ENCODE peak calls at places on chromosomes 16 and 17, in eight cellular contexts. D is RWPE1; V is prostate gland; Y is GM23248; L is dorsolateral prefrontal cortex; C is effector memory CD4-positive, alpha-beta T cell; S is heart left ventricle; U is brain microvascular endothelial cell. J is an unnamed sample.

GRCh38 chr17:72937687-72938086 is 154.8 kb downstream of the SLC39A11 start:
- DNase-seq in S (no peak), V (no peak), D (no peak), L (no peak), Y (no peak), U (no peak), C (no peak), J (no peak)

GRCh38 chr17:28227278-28228108 is 91.5 kb upstream of the TMEM97 start:
- DNase-seq in C (no peak), L (peak), V (peak), S (no peak), D (peak), U (peak), Y (peak), J (no peak)

GRCh38 chr17:72591500-72592241 is 470.9 kb downstream of the SOX9 start:
- DNase-seq in Y (peak), D (no peak), V (no peak), L (no peak), C (no peak), S (no peak), U (no peak), J (peak)

GRCh38 chr16:63326736-63327339 is 1290.6 kb upstream of the CDH8 start:
- DNase-seq in C (no peak), L (no peak), U (no peak), Y (no peak), V (no peak), S (no peak), D (no peak), J (no peak)

GRCh38 chr16:64711026-64711425 is 410.8 kb downstream of the CDH11 start:
- DNase-seq in L (no peak), C (no peak), Y (peak), S (no peak), D (no peak), V (no peak), U (peak), J (no peak)

GRCh38 chr17:13230350-13230900 is 212.6 kb upstream of the ELAC2 start:
- DNase-seq in V (no peak), Y (peak), U (no peak), S (no peak), C (no peak), L (no peak), D (no peak), J (no peak)

GRCh38 chr16:80564394-80564793 is 23.6 kb downstream of the DYNLRB2 start:
- DNase-seq in U (no peak), C (no peak), S (no peak), V (no peak), D (no peak), Y (no peak), L (no peak), J (no peak)

GRCh38 chr17:36493956-36494355 is 7.5 kb downstream of the ZNHIT3 start:
- DNase-seq in Y (peak), V (no peak), D (no peak), U (no peak), S (no peak), L (no peak), C (no peak), J (no peak)

GRCh38 chr16:31464348-31464769 is 5.1 kb downstream of the ARMC5 start:
- DNase-seq in S (no peak), D (no peak), V (no peak), U (no peak), L (no peak), Y (no peak), C (no peak), J (no peak)

GRCh38 chr17:181213-182163 is at the start of gene DOC2B:
- DNase-seq in L (no peak), V (peak), C (no peak), U (no peak), Y (peak), D (peak), S (peak), J (no peak)

GRCh38 chr17:75688209-75688771 is 21.2 kb downstream of the SAP30BP start:
- DNase-seq in C (no peak), D (no peak), L (no peak), U (no peak), Y (peak), V (no peak), S (no peak), J (no peak)

GRCh38 chr17:38898812-38899348 is 26.5 kb upstream of the LASP1NB start:
- DNase-seq in U (no peak), V (no peak), L (no peak), S (peak), Y (no peak), C (peak), D (no peak), J (peak)

DNA sequence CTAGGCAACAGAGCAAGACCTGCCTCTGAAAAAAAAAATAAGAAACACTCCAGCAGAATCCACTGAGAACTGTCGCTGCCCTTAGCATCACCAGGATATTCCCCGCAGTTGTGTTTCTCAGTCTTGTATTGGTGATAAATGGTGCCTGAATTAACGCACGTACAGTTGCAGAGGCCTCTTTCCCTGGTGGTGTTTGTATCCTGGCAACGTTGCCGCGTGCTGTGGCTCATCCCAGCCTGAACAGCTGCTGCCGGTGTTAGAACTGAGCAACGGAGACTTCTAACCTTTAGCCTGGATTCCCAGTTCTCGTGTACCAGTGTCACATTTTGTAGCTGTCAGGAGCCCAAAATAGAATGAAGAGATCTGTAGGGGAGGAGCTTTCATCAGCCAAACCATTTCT is 4.8 kb downstream of the MLYCD start:
- DNase-seq in L (no peak), Y (peak), C (no peak), D (no peak), V (no peak), S (peak), U (no peak), J (no peak)
- H3K27ac ChIP-seq in L (no peak), Y (no peak), C (no peak), D (no peak), V (no peak), S (peak), U (no peak), J (no peak)

GRCh38 chr17:63447688-63448005 is 1.5 kb upstream of the CYB561 start:
- DNase-seq in V (no peak), Y (no peak), C (no peak), U (no peak), D (no peak), S (no peak), L (no peak), J (no peak)
- H3K27ac ChIP-seq in V (peak), Y (no peak), C (peak), U (no peak), D (peak), S (peak), L (peak), J (no peak)

GRCh38 chr17:56977673-56978395 is at the start of gene SCPEP1:
- DNase-seq in U (peak), L (peak), V (peak), D (peak), Y (peak), C (peak), S (peak), J (peak)

GRCh38 chr17:56976941-56977570 is 875 bp upstream of the SCPEP1 start:
- DNase-seq in U (no peak), C (no peak), L (no peak), V (no peak), D (no peak), Y (peak), S (no peak), J (no peak)

GRCh38 chr17:56978441-56979090 is 635 bp downstream of the SCPEP1 start:
- DNase-seq in V (no peak), L (no peak), C (no peak), U (no peak), S (no peak), D (no peak), Y (peak), J (peak)

GRCh38 chr17:56982312-56982711 is 4.4 kb downstream of the SCPEP1 start:
- DNase-seq in S (no peak), L (no peak), C (no peak), D (peak), U (no peak), Y (no peak), V (peak), J (peak)

DNA sequence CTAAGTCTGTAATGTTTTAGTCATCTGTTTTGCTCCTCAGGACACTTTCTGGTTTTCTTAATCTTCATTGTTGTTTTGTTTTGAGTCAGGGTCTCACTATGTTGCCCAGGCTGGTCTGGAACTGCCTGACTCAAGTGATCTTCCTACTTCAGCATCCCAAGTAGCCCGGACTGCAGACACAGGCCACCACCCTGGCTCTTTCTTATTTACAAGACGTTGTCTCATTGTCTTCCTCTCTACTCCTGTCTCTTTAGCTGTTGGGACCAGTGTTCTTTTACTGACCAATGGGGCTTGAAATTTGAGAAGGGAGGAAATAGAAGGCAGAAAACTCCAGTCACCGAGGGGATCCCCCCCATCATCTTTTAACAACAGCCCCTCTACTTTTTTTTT is 1.2 kb downstream of the SCPEP1 start:
- DNase-seq in C (no peak), V (no peak), Y (no peak), S (no peak), D (no peak), U (no peak), L (no peak), J (peak)
- H3K27ac ChIP-seq in C (no peak), V (peak), Y (no peak), S (peak), D (no peak), U (no peak), L (peak), J (peak)

DNA sequence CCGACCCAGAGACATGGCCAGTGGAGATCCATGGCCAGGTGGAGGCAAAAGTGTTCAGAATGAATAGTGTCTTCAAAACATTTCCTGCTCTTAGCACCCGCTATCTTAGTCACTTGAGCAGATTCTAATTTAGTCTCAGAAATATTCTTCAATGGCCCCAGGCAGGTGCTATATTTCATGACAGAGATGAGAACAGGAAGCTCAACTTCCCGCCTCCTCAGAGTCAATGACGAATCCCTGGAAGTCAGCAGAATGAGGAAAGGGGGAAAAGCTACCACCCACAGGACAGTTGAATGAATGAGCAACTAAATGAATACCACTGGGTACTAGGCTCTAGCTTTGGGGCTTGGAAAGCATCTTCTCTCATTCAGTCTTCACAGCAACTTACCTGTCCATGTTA is 147.2 kb downstream of the ASIC2 start:
- DNase-seq in V (no peak), D (no peak), Y (no peak), L (no peak), S (no peak), U (no peak), C (no peak), J (no peak)
- H3K27ac ChIP-seq in V (no peak), D (no peak), Y (no peak), L (no peak), S (no peak), U (no peak), C (no peak), J (no peak)